ENCODE peak calls at places on chromosomes 7 and 10, in eight cellular contexts. One of them, this sample, is unnamed.

GRCh38 chr7:131007439-131008330 is 273.7 kb upstream of the KLF14 start:
- DNase-seq in GM23338: peak; percentile 89
- DNase-seq in PC-9: peak; percentile 97
- DNase-seq in PC-3: peak; percentile 97
- DNase-seq in GM23248: peak; percentile 93
- DNase-seq in astrocyte: peak; percentile 65
- DNase-seq in neural progenitor cell: peak; percentile 74
- DNase-seq in HCT116: peak; percentile 85
- DNase-seq in this sample: no peak

GRCh38 chr10:34164029-34164428 is 651.1 kb downstream of the PARD3 start:
- DNase-seq in neural progenitor cell: no peak
- DNase-seq in PC-3: no peak
- DNase-seq in HCT116: no peak
- DNase-seq in astrocyte: no peak
- DNase-seq in PC-9: no peak
- DNase-seq in GM23248: no peak
- DNase-seq in GM23338: no peak
- DNase-seq in this sample: no peak

GRCh38 chr10:33421789-33422188 is 87.3 kb upstream of the NRP1 start:
- DNase-seq in neural progenitor cell: no peak
- DNase-seq in GM23248: peak; percentile 97
- DNase-seq in PC-3: peak; percentile 93
- DNase-seq in GM23338: no peak
- DNase-seq in PC-9: no peak
- DNase-seq in astrocyte: peak; percentile 96
- DNase-seq in HCT116: no peak
- DNase-seq in this sample: no peak

GRCh38 chr7:66747385-66748126 is 7.0 kb downstream of the RABGEF1 start:
- DNase-seq in HCT116: no peak
- DNase-seq in PC-9: no peak
- DNase-seq in GM23248: peak; percentile 41
- DNase-seq in neural progenitor cell: peak; percentile 38
- DNase-seq in GM23338: no peak
- DNase-seq in PC-3: no peak
- DNase-seq in astrocyte: peak; percentile 53
- DNase-seq in this sample: no peak

GRCh38 chr10:15169555-15170407 is 1.3 kb upstream of the NMT2 start:
- DNase-seq in GM23338: no peak
- DNase-seq in PC-3: no peak
- DNase-seq in neural progenitor cell: peak; percentile 7
- DNase-seq in HCT116: no peak
- DNase-seq in astrocyte: no peak
- DNase-seq in GM23248: no peak
- DNase-seq in PC-9: no peak
- DNase-seq in this sample: no peak

GRCh38 chr10:78804356-78805032 is 264.3 kb upstream of the ZMIZ1 start:
- DNase-seq in PC-3: no peak
- DNase-seq in neural progenitor cell: no peak
- DNase-seq in GM23338: no peak
- DNase-seq in PC-9: no peak
- DNase-seq in astrocyte: no peak
- DNase-seq in HCT116: no peak
- DNase-seq in GM23248: peak; percentile 57
- DNase-seq in this sample: no peak

GRCh38 chr7:11168622-11169170 is 195.0 kb downstream of the PHF14 start:
- DNase-seq in astrocyte: no peak
- DNase-seq in PC-9: no peak
- DNase-seq in HCT116: no peak
- DNase-seq in GM23248: no peak
- DNase-seq in PC-3: no peak
- DNase-seq in GM23338: no peak
- DNase-seq in neural progenitor cell: no peak
- DNase-seq in this sample: no peak

GRCh38 chr10:11863353-11864105 is 40.4 kb downstream of the PROSER2 start:
- DNase-seq in GM23248: no peak
- DNase-seq in neural progenitor cell: no peak
- DNase-seq in HCT116: no peak
- DNase-seq in PC-9: no peak
- DNase-seq in GM23338: no peak
- DNase-seq in astrocyte: no peak
- DNase-seq in PC-3: no peak
- DNase-seq in this sample: peak; percentile 94

GRCh38 chr10:130337696-130338587 is 201.8 kb downstream of the GLRX3 start:
- DNase-seq in astrocyte: no peak
- DNase-seq in GM23338: no peak
- DNase-seq in PC-9: no peak
- DNase-seq in neural progenitor cell: no peak
- DNase-seq in GM23248: no peak
- DNase-seq in HCT116: no peak
- DNase-seq in PC-3: no peak
- DNase-seq in this sample: no peak

GRCh38 chr10:33365871-33366411 is 31.5 kb upstream of the NRP1 start:
- DNase-seq in PC-3: peak; percentile 100
- DNase-seq in GM23248: peak; percentile 92
- DNase-seq in astrocyte: peak; percentile 98
- DNase-seq in PC-9: peak; percentile 91
- DNase-seq in GM23338: no peak
- DNase-seq in HCT116: peak; percentile 55
- DNase-seq in neural progenitor cell: no peak
- DNase-seq in this sample: no peak

GRCh38 chr7:128094686-128095085 is 63.4 kb upstream of the LRRC4 start:
- DNase-seq in PC-9: no peak
- DNase-seq in HCT116: no peak
- DNase-seq in GM23248: no peak
- DNase-seq in astrocyte: no peak
- DNase-seq in neural progenitor cell: no peak
- DNase-seq in GM23338: no peak
- DNase-seq in PC-3: no peak
- DNase-seq in this sample: no peak

GRCh38 chr10:16779375-16779774 is 37.8 kb downstream of the RSU1 start:
- DNase-seq in astrocyte: no peak
- DNase-seq in PC-9: no peak
- DNase-seq in neural progenitor cell: no peak
- DNase-seq in HCT116: no peak
- DNase-seq in GM23248: no peak
- DNase-seq in GM23338: no peak
- DNase-seq in PC-3: no peak
- DNase-seq in this sample: peak; percentile 34

DNA sequence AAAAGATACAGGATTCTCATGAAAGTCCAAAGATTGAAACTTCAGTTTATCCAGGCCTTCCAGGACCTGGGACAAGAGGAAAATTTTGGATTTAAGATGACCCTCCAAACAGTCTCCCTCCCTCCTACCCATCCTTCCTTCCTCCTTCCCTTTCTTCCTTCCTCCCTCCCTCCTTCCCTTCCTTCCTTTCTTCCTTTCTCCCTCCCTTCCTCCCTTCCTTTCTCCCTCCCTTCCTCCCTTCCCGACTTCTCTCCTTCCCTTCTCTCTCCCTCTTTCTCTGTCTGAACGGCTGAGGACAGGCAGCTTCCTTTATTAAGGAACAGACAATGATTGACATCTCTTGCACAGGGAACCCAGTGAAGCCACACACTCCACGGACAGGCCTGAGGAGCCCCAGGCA is 23.3 kb downstream of the SFTPD start:
- DNase-seq in GM23248: no peak
- DNase-seq in PC-9: no peak
- DNase-seq in PC-3: no peak
- DNase-seq in astrocyte: no peak
- DNase-seq in GM23338: no peak
- DNase-seq in HCT116: no peak
- DNase-seq in neural progenitor cell: no peak
- DNase-seq in this sample: no peak
- H3K27ac ChIP-seq in GM23248: no peak overlapping the region
- H3K27ac ChIP-seq in PC-9: no peak overlapping the region
- H3K27ac ChIP-seq in PC-3: no peak overlapping the region
- H3K27ac ChIP-seq in astrocyte: no peak overlapping the region
- H3K27ac ChIP-seq in GM23338: no peak overlapping the region
- H3K27ac ChIP-seq in HCT116: no peak overlapping the region
- H3K27ac ChIP-seq in neural progenitor cell: no peak overlapping the region
- H3K27ac ChIP-seq in this sample: no peak overlapping the region

GRCh38 chr10:72695496-72695895 is 3.6 kb downstream of the MCU start:
- DNase-seq in HCT116: no peak
- DNase-seq in GM23338: no peak
- DNase-seq in neural progenitor cell: no peak
- DNase-seq in PC-3: no peak
- DNase-seq in GM23248: no peak
- DNase-seq in PC-9: peak; percentile 74
- DNase-seq in astrocyte: no peak
- DNase-seq in this sample: no peak
- TF ChIP-seq EZH2 in HCT116: no peak
- TF ChIP-seq EZH2 in GM23338: no peak
- TF ChIP-seq EZH2 in neural progenitor cell: no peak
- TF ChIP-seq EZH2 in PC-3: no peak
- TF ChIP-seq EZH2 in GM23248: no peak
- TF ChIP-seq EZH2 in PC-9: no peak
- TF ChIP-seq EZH2 in astrocyte: no peak
- TF ChIP-seq EZH2 in this sample: no peak

DNA sequence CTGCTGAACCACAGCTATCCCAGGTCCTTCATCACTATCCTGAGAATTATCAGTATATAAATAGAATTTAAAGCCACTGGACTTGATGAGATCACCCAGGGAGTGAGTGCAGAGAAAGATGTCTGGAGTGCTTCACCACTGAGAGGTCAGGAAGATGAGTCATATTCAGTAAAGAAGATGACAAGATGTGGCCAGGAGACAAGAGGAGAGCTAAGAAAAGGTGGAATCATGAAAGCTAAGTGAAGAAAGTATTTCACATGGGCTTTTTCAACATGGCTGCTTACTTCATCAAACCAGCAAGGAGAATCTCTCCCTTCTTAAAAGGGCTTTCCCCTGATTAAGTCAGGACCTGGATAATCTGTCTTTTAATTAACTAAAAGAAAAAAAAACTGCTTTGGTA is 9.1 kb upstream of the PRKAR2B start:
- DNase-seq in PC-9: no peak
- DNase-seq in GM23338: no peak
- DNase-seq in GM23248: peak; percentile 94
- DNase-seq in neural progenitor cell: no peak
- DNase-seq in HCT116: no peak
- DNase-seq in astrocyte: peak; percentile 86
- DNase-seq in PC-3: peak; percentile 68
- DNase-seq in this sample: no peak
- H3K27ac ChIP-seq in PC-9: no peak overlapping the region
- H3K27ac ChIP-seq in GM23338: no peak overlapping the region
- H3K27ac ChIP-seq in GM23248: peak overlapping the region; percentile 2
- H3K27ac ChIP-seq in neural progenitor cell: no peak overlapping the region
- H3K27ac ChIP-seq in HCT116: no peak overlapping the region
- H3K27ac ChIP-seq in astrocyte: no peak overlapping the region
- H3K27ac ChIP-seq in PC-3: no peak overlapping the region
- H3K27ac ChIP-seq in this sample: no peak overlapping the region

GRCh38 chr7:21547511-21547910 is 4.7 kb downstream of the DNAH11 start:
- DNase-seq in neural progenitor cell: no peak
- DNase-seq in astrocyte: no peak
- DNase-seq in PC-3: peak; percentile 67
- DNase-seq in PC-9: no peak
- DNase-seq in HCT116: no peak
- DNase-seq in GM23338: no peak
- DNase-seq in GM23248: no peak
- DNase-seq in this sample: no peak

GRCh38 chr7:21544303-21544656 is 1.4 kb downstream of the DNAH11 start:
- DNase-seq in GM23248: no peak
- DNase-seq in neural progenitor cell: no peak
- DNase-seq in GM23338: no peak
- DNase-seq in PC-9: peak; percentile 17
- DNase-seq in HCT116: no peak
- DNase-seq in PC-3: no peak
- DNase-seq in astrocyte: no peak
- DNase-seq in this sample: no peak

GRCh38 chr7:21543528-21544302 is 876 bp downstream of the DNAH11 start:
- DNase-seq in HCT116: no peak
- DNase-seq in PC-3: peak; percentile 55
- DNase-seq in PC-9: no peak
- DNase-seq in GM23338: peak; percentile 55
- DNase-seq in neural progenitor cell: peak; percentile 29
- DNase-seq in GM23248: peak; percentile 7
- DNase-seq in astrocyte: no peak
- DNase-seq in this sample: peak; percentile 20

GRCh38 chr7:21538936-21539335 is 3.9 kb upstream of the DNAH11 start:
- DNase-seq in GM23338: no peak
- DNase-seq in PC-9: no peak
- DNase-seq in PC-3: no peak
- DNase-seq in GM23248: no peak
- DNase-seq in HCT116: no peak
- DNase-seq in neural progenitor cell: no peak
- DNase-seq in astrocyte: no peak
- DNase-seq in this sample: no peak

GRCh38 chr7:21542891-21543527 is at the start of gene DNAH11:
- DNase-seq in PC-3: peak; percentile 55
- DNase-seq in GM23338: peak; percentile 89
- DNase-seq in PC-9: no peak
- DNase-seq in HCT116: no peak
- DNase-seq in neural progenitor cell: peak; percentile 84
- DNase-seq in astrocyte: peak; percentile 10
- DNase-seq in GM23248: peak; percentile 34
- DNase-seq in this sample: peak; percentile 62
- TF ChIP-seq EZH2 in PC-3: peak; percentile 79
- TF ChIP-seq EZH2 in GM23338: no peak
- TF ChIP-seq EZH2 in PC-9: no peak
- TF ChIP-seq EZH2 in HCT116: no peak
- TF ChIP-seq EZH2 in neural progenitor cell: no peak
- TF ChIP-seq EZH2 in astrocyte: no peak
- TF ChIP-seq EZH2 in GM23248: no peak
- TF ChIP-seq EZH2 in this sample: no peak

DNA sequence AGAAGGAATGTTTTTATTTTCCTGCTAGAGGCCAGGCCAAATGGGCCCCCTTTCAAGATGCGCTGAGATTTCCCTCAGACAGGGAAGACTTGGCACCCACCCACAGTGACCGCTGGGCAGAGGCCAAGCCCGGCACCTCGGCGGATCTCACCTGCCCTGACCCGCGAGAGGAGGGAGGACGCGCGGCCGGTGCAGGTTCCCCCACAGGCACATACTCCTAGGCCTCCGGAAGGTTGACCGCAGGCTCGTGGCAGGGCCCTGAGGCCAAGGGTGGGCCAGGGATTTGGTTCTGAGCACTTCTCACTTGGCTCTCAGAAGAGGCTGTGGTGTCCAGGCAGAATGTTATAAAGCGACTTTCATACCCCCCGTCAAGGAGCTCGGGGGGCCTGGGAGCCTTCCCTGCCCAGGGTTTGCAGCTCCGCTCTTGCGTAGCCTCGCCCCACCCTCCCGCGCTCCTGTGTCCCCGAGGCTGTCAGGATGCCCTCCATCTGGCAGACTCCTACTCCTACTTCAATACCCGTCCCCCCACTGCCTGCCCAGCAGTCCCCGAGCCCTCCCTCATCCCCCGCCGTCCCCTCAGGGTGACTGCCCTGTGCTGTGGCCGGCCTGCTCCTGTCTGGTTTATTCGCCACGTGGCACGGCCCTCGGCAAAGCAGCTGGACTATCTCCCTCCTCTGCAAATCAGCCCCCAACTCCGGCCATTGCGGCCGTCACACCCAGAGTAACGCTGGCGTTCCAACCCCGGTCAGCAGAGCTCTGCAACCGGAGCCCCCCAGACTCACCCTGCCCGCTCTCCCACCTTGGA is 50.6 kb upstream of the PDGFA start:
- DNase-seq in HCT116: no peak
- DNase-seq in astrocyte: no peak
- DNase-seq in PC-3: no peak
- DNase-seq in GM23248: no peak
- DNase-seq in GM23338: no peak
- DNase-seq in neural progenitor cell: no peak
- DNase-seq in PC-9: no peak
- DNase-seq in this sample: no peak
- H3K27ac ChIP-seq in HCT116: no peak overlapping the region
- H3K27ac ChIP-seq in astrocyte: no peak overlapping the region
- H3K27ac ChIP-seq in PC-3: no peak overlapping the region
- H3K27ac ChIP-seq in GM23248: no peak overlapping the region
- H3K27ac ChIP-seq in GM23338: no peak overlapping the region
- H3K27ac ChIP-seq in neural progenitor cell: no peak overlapping the region
- H3K27ac ChIP-seq in PC-9: no peak overlapping the region
- H3K27ac ChIP-seq in this sample: no peak overlapping the region